ENCODE peak calls at places on chromosomes 12 and 14, in seven cellular contexts. One of them, this sample, is unnamed.

GRCh38 chr14:104228221-104228620 is 89.8 kb downstream of the KIF26A start:
- DNase-seq in SK-N-SH: no peak
- DNase-seq in HepG2: no peak
- DNase-seq in GM12892: no peak
- DNase-seq in K562: no peak
- DNase-seq in GM12878: no peak
- DNase-seq in H1: no peak
- DNase-seq in this sample: no peak

GRCh38 chr14:93566065-93566693 is 135.4 kb downstream of the UNC79 start:
- DNase-seq in SK-N-SH: no peak
- DNase-seq in HepG2: no peak
- DNase-seq in K562: no peak
- DNase-seq in GM12892: no peak
- DNase-seq in H1: no peak
- DNase-seq in GM12878: no peak
- DNase-seq in this sample: no peak

GRCh38 chr14:73833024-73833423 is 18.6 kb upstream of the PTGR2 start:
- DNase-seq in H1: no peak
- DNase-seq in GM12892: no peak
- DNase-seq in K562: no peak
- DNase-seq in SK-N-SH: no peak
- DNase-seq in HepG2: no peak
- DNase-seq in GM12878: no peak
- DNase-seq in this sample: no peak

GRCh38 chr12:108799528-108800243 is 57.7 kb downstream of the SSH1 start:
- DNase-seq in GM12892: no peak
- DNase-seq in GM12878: no peak
- DNase-seq in SK-N-SH: no peak
- DNase-seq in K562: no peak
- DNase-seq in H1: no peak
- DNase-seq in HepG2: no peak
- DNase-seq in this sample: no peak

GRCh38 chr12:46219892-46220655 is 48.8 kb downstream of the SLC38A1 start:
- DNase-seq in GM12878: no peak
- DNase-seq in SK-N-SH: no peak
- DNase-seq in GM12892: no peak
- DNase-seq in H1: no peak
- DNase-seq in K562: peak
- DNase-seq in HepG2: peak
- DNase-seq in this sample: no peak

GRCh38 chr12:44331269-44331668 is 495.4 kb downstream of the TMEM117 start:
- DNase-seq in GM12878: no peak
- DNase-seq in GM12892: no peak
- DNase-seq in HepG2: no peak
- DNase-seq in K562: no peak
- DNase-seq in SK-N-SH: no peak
- DNase-seq in H1: no peak
- DNase-seq in this sample: no peak

GRCh38 chr12:8689606-8690175 is 8.1 kb upstream of the RIMKLB start:
- DNase-seq in K562: no peak
- DNase-seq in GM12878: no peak
- DNase-seq in HepG2: no peak
- DNase-seq in GM12892: no peak
- DNase-seq in H1: no peak
- DNase-seq in SK-N-SH: no peak
- DNase-seq in this sample: no peak

GRCh38 chr14:71629765-71630502 is 302.3 kb upstream of the RGS6 start:
- DNase-seq in H1: no peak
- DNase-seq in GM12892: no peak
- DNase-seq in K562: no peak
- DNase-seq in GM12878: no peak
- DNase-seq in HepG2: no peak
- DNase-seq in SK-N-SH: peak
- DNase-seq in this sample: no peak

GRCh38 chr12:13340149-13340548 is 143.6 kb downstream of the EMP1 start:
- DNase-seq in K562: no peak
- DNase-seq in GM12892: no peak
- DNase-seq in HepG2: no peak
- DNase-seq in H1: no peak
- DNase-seq in SK-N-SH: no peak
- DNase-seq in GM12878: no peak
- DNase-seq in this sample: no peak

GRCh38 chr14:55705651-55706340 is 125.8 kb downstream of the KTN1 start:
- DNase-seq in HepG2: peak
- DNase-seq in H1: no peak
- DNase-seq in K562: no peak
- DNase-seq in SK-N-SH: no peak
- DNase-seq in GM12878: no peak
- DNase-seq in GM12892: no peak
- DNase-seq in this sample: no peak

GRCh38 chr12:123744836-123745235 is 17.3 kb upstream of the DNAH10 start:
- DNase-seq in K562: no peak
- DNase-seq in GM12892: no peak
- DNase-seq in SK-N-SH: peak
- DNase-seq in HepG2: no peak
- DNase-seq in GM12878: no peak
- DNase-seq in H1: no peak
- DNase-seq in this sample: no peak

GRCh38 chr12:123971770-123972447 is 722 bp downstream of the CCDC92 start:
- DNase-seq in HepG2: peak
- DNase-seq in SK-N-SH: peak
- DNase-seq in GM12878: no peak
- DNase-seq in H1: peak
- DNase-seq in K562: peak
- DNase-seq in GM12892: no peak
- DNase-seq in this sample: no peak

DNA sequence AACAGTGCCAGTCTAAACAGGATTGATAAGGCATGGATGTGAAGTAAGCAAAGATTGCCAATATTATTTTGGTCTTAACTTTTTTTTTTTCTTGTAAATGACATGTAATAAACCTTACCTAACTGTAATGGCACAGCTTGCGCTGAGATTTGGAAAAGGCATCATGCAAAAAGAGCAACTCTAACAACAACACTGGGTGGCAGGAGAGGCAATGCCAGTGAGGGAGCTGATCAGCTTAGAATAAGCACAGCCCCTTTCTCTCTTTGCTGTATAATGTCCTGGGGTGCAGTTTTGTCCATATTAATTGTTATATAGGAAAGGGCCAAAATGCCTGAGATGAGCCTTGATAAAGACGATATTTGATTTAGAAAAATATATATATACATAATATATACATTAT is 1589.7 kb upstream of the FLRT2 start:
- DNase-seq in SK-N-SH: no peak
- DNase-seq in H1: no peak
- DNase-seq in HepG2: no peak
- DNase-seq in GM12878: no peak
- DNase-seq in GM12892: no peak
- DNase-seq in K562: no peak
- DNase-seq in this sample: no peak
- TF ChIP-seq TAF1 in SK-N-SH: no peak
- TF ChIP-seq TAF1 in H1: no peak
- TF ChIP-seq TAF1 in HepG2: no peak
- TF ChIP-seq TAF1 in GM12878: no peak
- TF ChIP-seq TAF1 in GM12892: no peak
- TF ChIP-seq TAF1 in K562: no peak
- TF ChIP-seq TAF1 in this sample: no peak

GRCh38 chr12:6226701-6227096 is 26.5 kb downstream of the CD9 start:
- DNase-seq in SK-N-SH: no peak
- DNase-seq in H1: no peak
- DNase-seq in GM12892: no peak
- DNase-seq in GM12878: no peak
- DNase-seq in HepG2: no peak
- DNase-seq in K562: no peak
- DNase-seq in this sample: no peak
- TF ChIP-seq TAF1 in SK-N-SH: no peak
- TF ChIP-seq TAF1 in H1: no peak
- TF ChIP-seq TAF1 in GM12892: no peak
- TF ChIP-seq TAF1 in GM12878: no peak
- TF ChIP-seq TAF1 in HepG2: no peak
- TF ChIP-seq TAF1 in K562: no peak
- TF ChIP-seq TAF1 in this sample: no peak

GRCh38 chr12:67052981-67053380 is 216.2 kb upstream of the CAND1 start:
- DNase-seq in HepG2: no peak
- DNase-seq in GM12892: no peak
- DNase-seq in GM12878: no peak
- DNase-seq in H1: no peak
- DNase-seq in SK-N-SH: no peak
- DNase-seq in K562: no peak
- DNase-seq in this sample: no peak
- TF ChIP-seq TAF1 in HepG2: no peak
- TF ChIP-seq TAF1 in GM12892: no peak
- TF ChIP-seq TAF1 in GM12878: no peak
- TF ChIP-seq TAF1 in H1: no peak
- TF ChIP-seq TAF1 in SK-N-SH: no peak
- TF ChIP-seq TAF1 in K562: no peak
- TF ChIP-seq TAF1 in this sample: no peak

DNA sequence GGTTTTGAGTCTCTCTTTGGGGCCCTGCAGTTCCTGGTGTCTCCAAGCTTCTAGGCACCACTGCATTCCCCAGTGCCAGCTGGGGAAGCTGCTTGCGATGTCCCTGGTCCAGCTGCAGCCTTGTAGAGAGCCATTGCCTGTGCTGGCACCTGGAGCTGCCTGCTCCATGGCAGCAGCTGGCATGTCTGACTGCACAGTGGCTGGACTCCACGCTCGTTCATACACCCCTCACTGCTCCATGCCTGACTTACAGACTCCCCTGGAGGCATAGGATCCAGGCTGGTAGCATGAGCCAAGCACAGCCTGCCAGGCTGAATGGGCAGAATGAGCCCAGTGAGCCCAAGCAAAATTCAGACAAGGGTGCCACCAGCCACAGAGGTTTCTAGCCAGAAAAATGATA is 21.8 kb upstream of the WDR20 start:
- DNase-seq in HepG2: no peak
- DNase-seq in GM12892: no peak
- DNase-seq in GM12878: no peak
- DNase-seq in SK-N-SH: no peak
- DNase-seq in K562: no peak
- DNase-seq in H1: no peak
- DNase-seq in this sample: no peak
- TF ChIP-seq TAF1 in HepG2: no peak
- TF ChIP-seq TAF1 in GM12892: no peak
- TF ChIP-seq TAF1 in GM12878: no peak
- TF ChIP-seq TAF1 in SK-N-SH: no peak
- TF ChIP-seq TAF1 in K562: no peak
- TF ChIP-seq TAF1 in H1: no peak
- TF ChIP-seq TAF1 in this sample: no peak

GRCh38 chr14:97299661-97300060 is 502.5 kb downstream of the VRK1 start:
- DNase-seq in HepG2: no peak
- DNase-seq in GM12878: no peak
- DNase-seq in GM12892: no peak
- DNase-seq in H1: no peak
- DNase-seq in K562: no peak
- DNase-seq in SK-N-SH: no peak
- DNase-seq in this sample: no peak
- TF ChIP-seq TAF1 in HepG2: no peak
- TF ChIP-seq TAF1 in GM12878: no peak
- TF ChIP-seq TAF1 in GM12892: no peak
- TF ChIP-seq TAF1 in H1: no peak
- TF ChIP-seq TAF1 in K562: no peak
- TF ChIP-seq TAF1 in SK-N-SH: no peak
- TF ChIP-seq TAF1 in this sample: no peak

GRCh38 chr14:62655161-62655560 is 390.1 kb downstream of the KCNH5 start:
- DNase-seq in SK-N-SH: no peak
- DNase-seq in H1: no peak
- DNase-seq in HepG2: no peak
- DNase-seq in GM12878: no peak
- DNase-seq in K562: no peak
- DNase-seq in GM12892: no peak
- DNase-seq in this sample: no peak

GRCh38 chr14:62657376-62657775 is 387.9 kb downstream of the KCNH5 start:
- DNase-seq in H1: no peak
- DNase-seq in GM12892: no peak
- DNase-seq in K562: no peak
- DNase-seq in GM12878: no peak
- DNase-seq in SK-N-SH: no peak
- DNase-seq in HepG2: no peak
- DNase-seq in this sample: no peak

GRCh38 chr14:62654641-62655040 is 390.6 kb downstream of the KCNH5 start:
- DNase-seq in HepG2: no peak
- DNase-seq in GM12878: no peak
- DNase-seq in GM12892: no peak
- DNase-seq in SK-N-SH: no peak
- DNase-seq in H1: no peak
- DNase-seq in K562: no peak
- DNase-seq in this sample: no peak
- TF ChIP-seq TAF1 in HepG2: no peak
- TF ChIP-seq TAF1 in GM12878: no peak
- TF ChIP-seq TAF1 in GM12892: no peak
- TF ChIP-seq TAF1 in SK-N-SH: no peak
- TF ChIP-seq TAF1 in H1: no peak
- TF ChIP-seq TAF1 in K562: no peak
- TF ChIP-seq TAF1 in this sample: no peak

DNA sequence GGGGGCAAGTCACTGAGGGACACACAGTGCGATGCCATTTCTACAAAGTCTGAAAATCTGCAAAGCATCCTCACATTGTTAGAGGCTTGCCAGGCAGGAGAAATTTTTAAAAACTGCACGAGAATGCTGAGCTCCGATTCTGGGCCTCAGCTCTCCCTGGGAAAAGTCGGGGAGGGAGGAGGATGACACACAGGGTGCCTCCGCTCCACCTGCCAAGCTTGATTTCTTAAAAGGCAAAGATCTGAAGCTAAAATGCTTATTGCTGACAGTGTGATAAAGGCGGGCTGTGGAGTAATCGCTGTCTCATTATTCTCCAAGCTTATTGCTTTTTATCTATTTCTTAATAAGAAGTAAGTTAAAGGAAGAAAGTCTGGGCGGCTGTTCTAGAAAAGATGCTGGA is 55.1 kb downstream of the CCDC85C start:
- DNase-seq in GM12878: no peak
- DNase-seq in GM12892: no peak
- DNase-seq in SK-N-SH: no peak
- DNase-seq in K562: no peak
- DNase-seq in HepG2: no peak
- DNase-seq in H1: no peak
- DNase-seq in this sample: no peak
- TF ChIP-seq TAF1 in GM12878: no peak
- TF ChIP-seq TAF1 in GM12892: no peak
- TF ChIP-seq TAF1 in SK-N-SH: no peak
- TF ChIP-seq TAF1 in K562: no peak
- TF ChIP-seq TAF1 in HepG2: no peak
- TF ChIP-seq TAF1 in H1: no peak
- TF ChIP-seq TAF1 in this sample: no peak

DNA sequence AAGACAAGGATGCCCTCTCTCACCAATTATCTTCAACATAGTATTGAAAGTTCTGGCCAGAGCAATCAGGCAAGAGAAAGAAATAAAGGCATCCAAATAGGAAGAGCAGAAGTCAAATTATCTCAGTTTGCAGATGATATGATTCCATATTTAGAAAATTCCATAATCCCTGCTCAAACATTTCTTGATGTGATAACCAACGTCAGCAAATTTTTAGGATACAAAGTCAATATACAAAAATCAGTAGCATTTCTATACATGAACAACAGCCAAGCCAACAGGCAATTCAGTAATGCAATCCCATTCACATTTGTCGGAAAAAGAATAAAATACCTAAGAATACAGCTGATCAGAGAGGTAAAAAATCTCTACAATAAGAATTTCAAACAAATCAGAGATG is 969.7 kb upstream of the USP15 start:
- DNase-seq in SK-N-SH: no peak
- DNase-seq in K562: no peak
- DNase-seq in H1: no peak
- DNase-seq in GM12878: no peak
- DNase-seq in HepG2: no peak
- DNase-seq in GM12892: no peak
- DNase-seq in this sample: no peak
- TF ChIP-seq TAF1 in SK-N-SH: no peak
- TF ChIP-seq TAF1 in K562: no peak
- TF ChIP-seq TAF1 in H1: no peak
- TF ChIP-seq TAF1 in GM12878: no peak
- TF ChIP-seq TAF1 in HepG2: no peak
- TF ChIP-seq TAF1 in GM12892: no peak
- TF ChIP-seq TAF1 in this sample: no peak

This sample was measured in GM12891.